ENCODE peak calls at places on chromosomes 16 and 17, in ten cellular contexts. One of them, this sample, is unnamed.

GRCh38 chr16:86232496-86232895 is 277.8 kb upstream of the FOXF1 start:
- DNase-seq in retina: no peak
- DNase-seq in effector CD8-positive, alpha-beta T cell: no peak
- DNase-seq in activated T-cell treated with anti-CD3 and anti-CD28 coated beads for 24 hours: no peak
- DNase-seq in foreskin fibroblast: no peak
- DNase-seq in central memory CD8-positive, alpha-beta T cell: no peak
- DNase-seq in activated CD8-positive, alpha-beta T cell treated with anti-CD3 and anti-CD28 coated beads for 36 hours: no peak
- DNase-seq in ELR: no peak
- DNase-seq in stimulated activated CD4-positive, alpha-beta T cell treated with anti-CD3 and anti-CD28 coated beads, Interleukin-1b, Interleukin-23, amount 100 ng/mL, for 1 hour: no peak
- DNase-seq in neural crest cell: no peak
- DNase-seq in this sample: no peak

GRCh38 chr16:11619327-11619851 is 32.7 kb upstream of the LITAF start:
- DNase-seq in effector CD8-positive, alpha-beta T cell: no peak
- DNase-seq in stimulated activated CD4-positive, alpha-beta T cell treated with anti-CD3 and anti-CD28 coated beads, Interleukin-1b, Interleukin-23, amount 100 ng/mL, for 1 hour: no peak
- DNase-seq in central memory CD8-positive, alpha-beta T cell: peak; percentile 25
- DNase-seq in activated CD8-positive, alpha-beta T cell treated with anti-CD3 and anti-CD28 coated beads for 36 hours: peak; percentile 57
- DNase-seq in ELR: no peak
- DNase-seq in foreskin fibroblast: no peak
- DNase-seq in activated T-cell treated with anti-CD3 and anti-CD28 coated beads for 24 hours: no peak
- DNase-seq in neural crest cell: no peak
- DNase-seq in retina: no peak
- DNase-seq in this sample: no peak

GRCh38 chr16:56423584-56424403 is 1.6 kb downstream of the AMFR start:
- DNase-seq in central memory CD8-positive, alpha-beta T cell: no peak
- DNase-seq in stimulated activated CD4-positive, alpha-beta T cell treated with anti-CD3 and anti-CD28 coated beads, Interleukin-1b, Interleukin-23, amount 100 ng/mL, for 1 hour: no peak
- DNase-seq in retina: peak; percentile 3
- DNase-seq in ELR: peak; percentile 20
- DNase-seq in neural crest cell: no peak
- DNase-seq in activated T-cell treated with anti-CD3 and anti-CD28 coated beads for 24 hours: no peak
- DNase-seq in activated CD8-positive, alpha-beta T cell treated with anti-CD3 and anti-CD28 coated beads for 36 hours: no peak
- DNase-seq in effector CD8-positive, alpha-beta T cell: no peak
- DNase-seq in foreskin fibroblast: no peak
- DNase-seq in this sample: no peak

GRCh38 chr16:75279277-75279676 is 27.9 kb upstream of the BCAR1 start:
- DNase-seq in stimulated activated CD4-positive, alpha-beta T cell treated with anti-CD3 and anti-CD28 coated beads, Interleukin-1b, Interleukin-23, amount 100 ng/mL, for 1 hour: no peak
- DNase-seq in neural crest cell: no peak
- DNase-seq in effector CD8-positive, alpha-beta T cell: no peak
- DNase-seq in activated CD8-positive, alpha-beta T cell treated with anti-CD3 and anti-CD28 coated beads for 36 hours: no peak
- DNase-seq in retina: no peak
- DNase-seq in activated T-cell treated with anti-CD3 and anti-CD28 coated beads for 24 hours: no peak
- DNase-seq in ELR: peak; percentile 24
- DNase-seq in foreskin fibroblast: peak; percentile 50
- DNase-seq in central memory CD8-positive, alpha-beta T cell: no peak
- DNase-seq in this sample: no peak

GRCh38 chr16:80792031-80792430 is 12.4 kb downstream of the CDYL2 start:
- DNase-seq in activated T-cell treated with anti-CD3 and anti-CD28 coated beads for 24 hours: no peak
- DNase-seq in retina: no peak
- DNase-seq in activated CD8-positive, alpha-beta T cell treated with anti-CD3 and anti-CD28 coated beads for 36 hours: no peak
- DNase-seq in neural crest cell: no peak
- DNase-seq in foreskin fibroblast: peak; percentile 27
- DNase-seq in effector CD8-positive, alpha-beta T cell: no peak
- DNase-seq in ELR: no peak
- DNase-seq in central memory CD8-positive, alpha-beta T cell: no peak
- DNase-seq in stimulated activated CD4-positive, alpha-beta T cell treated with anti-CD3 and anti-CD28 coated beads, Interleukin-1b, Interleukin-23, amount 100 ng/mL, for 1 hour: no peak
- DNase-seq in this sample: no peak

GRCh38 chr16:56013962-56014552 is 138.9 kb upstream of the CES5A start:
- DNase-seq in activated T-cell treated with anti-CD3 and anti-CD28 coated beads for 24 hours: no peak
- DNase-seq in retina: peak; percentile 48
- DNase-seq in stimulated activated CD4-positive, alpha-beta T cell treated with anti-CD3 and anti-CD28 coated beads, Interleukin-1b, Interleukin-23, amount 100 ng/mL, for 1 hour: no peak
- DNase-seq in central memory CD8-positive, alpha-beta T cell: no peak
- DNase-seq in neural crest cell: peak; percentile 68
- DNase-seq in foreskin fibroblast: peak; percentile 1
- DNase-seq in activated CD8-positive, alpha-beta T cell treated with anti-CD3 and anti-CD28 coated beads for 36 hours: peak; percentile 66
- DNase-seq in effector CD8-positive, alpha-beta T cell: no peak
- DNase-seq in ELR: peak; percentile 45
- DNase-seq in this sample: peak; percentile 0

GRCh38 chr16:50434872-50435478 is 66.2 kb upstream of the BRD7 start:
- DNase-seq in retina: no peak
- DNase-seq in central memory CD8-positive, alpha-beta T cell: no peak
- DNase-seq in activated T-cell treated with anti-CD3 and anti-CD28 coated beads for 24 hours: no peak
- DNase-seq in ELR: no peak
- DNase-seq in neural crest cell: no peak
- DNase-seq in effector CD8-positive, alpha-beta T cell: no peak
- DNase-seq in activated CD8-positive, alpha-beta T cell treated with anti-CD3 and anti-CD28 coated beads for 36 hours: no peak
- DNase-seq in foreskin fibroblast: no peak
- DNase-seq in stimulated activated CD4-positive, alpha-beta T cell treated with anti-CD3 and anti-CD28 coated beads, Interleukin-1b, Interleukin-23, amount 100 ng/mL, for 1 hour: no peak
- DNase-seq in this sample: no peak

GRCh38 chr17:79519152-79519523 is 91.7 kb downstream of the RBFOX3 start:
- DNase-seq in ELR: no peak
- DNase-seq in activated T-cell treated with anti-CD3 and anti-CD28 coated beads for 24 hours: no peak
- DNase-seq in foreskin fibroblast: no peak
- DNase-seq in activated CD8-positive, alpha-beta T cell treated with anti-CD3 and anti-CD28 coated beads for 36 hours: no peak
- DNase-seq in effector CD8-positive, alpha-beta T cell: no peak
- DNase-seq in stimulated activated CD4-positive, alpha-beta T cell treated with anti-CD3 and anti-CD28 coated beads, Interleukin-1b, Interleukin-23, amount 100 ng/mL, for 1 hour: no peak
- DNase-seq in neural crest cell: no peak
- DNase-seq in central memory CD8-positive, alpha-beta T cell: no peak
- DNase-seq in retina: no peak
- DNase-seq in this sample: no peak

GRCh38 chr17:18141210-18141803 is 32.8 kb downstream of the MYO15A start:
- DNase-seq in effector CD8-positive, alpha-beta T cell: no peak
- DNase-seq in activated T-cell treated with anti-CD3 and anti-CD28 coated beads for 24 hours: peak; percentile 25
- DNase-seq in central memory CD8-positive, alpha-beta T cell: no peak
- DNase-seq in ELR: peak; percentile 76
- DNase-seq in stimulated activated CD4-positive, alpha-beta T cell treated with anti-CD3 and anti-CD28 coated beads, Interleukin-1b, Interleukin-23, amount 100 ng/mL, for 1 hour: no peak
- DNase-seq in foreskin fibroblast: peak; percentile 78
- DNase-seq in retina: peak; percentile 57
- DNase-seq in activated CD8-positive, alpha-beta T cell treated with anti-CD3 and anti-CD28 coated beads for 36 hours: peak; percentile 66
- DNase-seq in neural crest cell: peak; percentile 52
- DNase-seq in this sample: no peak

GRCh38 chr17:74415608-74416396 is 16.1 kb upstream of the GPRC5C start:
- DNase-seq in activated CD8-positive, alpha-beta T cell treated with anti-CD3 and anti-CD28 coated beads for 36 hours: no peak
- DNase-seq in ELR: no peak
- DNase-seq in central memory CD8-positive, alpha-beta T cell: no peak
- DNase-seq in foreskin fibroblast: no peak
- DNase-seq in retina: no peak
- DNase-seq in stimulated activated CD4-positive, alpha-beta T cell treated with anti-CD3 and anti-CD28 coated beads, Interleukin-1b, Interleukin-23, amount 100 ng/mL, for 1 hour: no peak
- DNase-seq in neural crest cell: no peak
- DNase-seq in effector CD8-positive, alpha-beta T cell: no peak
- DNase-seq in activated T-cell treated with anti-CD3 and anti-CD28 coated beads for 24 hours: no peak
- DNase-seq in this sample: no peak

GRCh38 chr16:13643412-13643811 is 276.5 kb upstream of the ERCC4 start:
- DNase-seq in effector CD8-positive, alpha-beta T cell: no peak
- DNase-seq in stimulated activated CD4-positive, alpha-beta T cell treated with anti-CD3 and anti-CD28 coated beads, Interleukin-1b, Interleukin-23, amount 100 ng/mL, for 1 hour: no peak
- DNase-seq in neural crest cell: no peak
- DNase-seq in activated CD8-positive, alpha-beta T cell treated with anti-CD3 and anti-CD28 coated beads for 36 hours: no peak
- DNase-seq in activated T-cell treated with anti-CD3 and anti-CD28 coated beads for 24 hours: no peak
- DNase-seq in foreskin fibroblast: no peak
- DNase-seq in retina: no peak
- DNase-seq in ELR: no peak
- DNase-seq in central memory CD8-positive, alpha-beta T cell: no peak
- DNase-seq in this sample: no peak

GRCh38 chr17:68453991-68454665 is 3.2 kb downstream of the WIPI1 start:
- DNase-seq in central memory CD8-positive, alpha-beta T cell: no peak
- DNase-seq in stimulated activated CD4-positive, alpha-beta T cell treated with anti-CD3 and anti-CD28 coated beads, Interleukin-1b, Interleukin-23, amount 100 ng/mL, for 1 hour: no peak
- DNase-seq in activated T-cell treated with anti-CD3 and anti-CD28 coated beads for 24 hours: no peak
- DNase-seq in effector CD8-positive, alpha-beta T cell: no peak
- DNase-seq in retina: no peak
- DNase-seq in neural crest cell: no peak
- DNase-seq in foreskin fibroblast: no peak
- DNase-seq in activated CD8-positive, alpha-beta T cell treated with anti-CD3 and anti-CD28 coated beads for 36 hours: no peak
- DNase-seq in ELR: no peak
- DNase-seq in this sample: no peak

GRCh38 chr17:82435103-82435502 is 15.4 kb downstream of the CYBC1 start:
- DNase-seq in activated CD8-positive, alpha-beta T cell treated with anti-CD3 and anti-CD28 coated beads for 36 hours: no peak
- DNase-seq in effector CD8-positive, alpha-beta T cell: no peak
- DNase-seq in retina: no peak
- DNase-seq in activated T-cell treated with anti-CD3 and anti-CD28 coated beads for 24 hours: no peak
- DNase-seq in stimulated activated CD4-positive, alpha-beta T cell treated with anti-CD3 and anti-CD28 coated beads, Interleukin-1b, Interleukin-23, amount 100 ng/mL, for 1 hour: no peak
- DNase-seq in ELR: peak; percentile 60
- DNase-seq in central memory CD8-positive, alpha-beta T cell: no peak
- DNase-seq in neural crest cell: no peak
- DNase-seq in foreskin fibroblast: no peak
- DNase-seq in this sample: no peak

GRCh38 chr17:74904687-74905409 is 11.4 kb upstream of the FADS6 start:
- DNase-seq in ELR: no peak
- DNase-seq in neural crest cell: no peak
- DNase-seq in central memory CD8-positive, alpha-beta T cell: no peak
- DNase-seq in activated T-cell treated with anti-CD3 and anti-CD28 coated beads for 24 hours: no peak
- DNase-seq in activated CD8-positive, alpha-beta T cell treated with anti-CD3 and anti-CD28 coated beads for 36 hours: peak; percentile 7
- DNase-seq in effector CD8-positive, alpha-beta T cell: no peak
- DNase-seq in foreskin fibroblast: no peak
- DNase-seq in stimulated activated CD4-positive, alpha-beta T cell treated with anti-CD3 and anti-CD28 coated beads, Interleukin-1b, Interleukin-23, amount 100 ng/mL, for 1 hour: no peak
- DNase-seq in retina: no peak
- DNase-seq in this sample: no peak

GRCh38 chr16:17313085-17313611 is 157.6 kb downstream of the XYLT1 start:
- DNase-seq in activated CD8-positive, alpha-beta T cell treated with anti-CD3 and anti-CD28 coated beads for 36 hours: no peak
- DNase-seq in effector CD8-positive, alpha-beta T cell: no peak
- DNase-seq in retina: no peak
- DNase-seq in ELR: no peak
- DNase-seq in neural crest cell: no peak
- DNase-seq in foreskin fibroblast: peak; percentile 43
- DNase-seq in stimulated activated CD4-positive, alpha-beta T cell treated with anti-CD3 and anti-CD28 coated beads, Interleukin-1b, Interleukin-23, amount 100 ng/mL, for 1 hour: no peak
- DNase-seq in central memory CD8-positive, alpha-beta T cell: no peak
- DNase-seq in activated T-cell treated with anti-CD3 and anti-CD28 coated beads for 24 hours: no peak
- DNase-seq in this sample: no peak

GRCh38 chr17:29590261-29590978 is 972 bp upstream of the GIT1 start:
- DNase-seq in central memory CD8-positive, alpha-beta T cell: no peak
- DNase-seq in stimulated activated CD4-positive, alpha-beta T cell treated with anti-CD3 and anti-CD28 coated beads, Interleukin-1b, Interleukin-23, amount 100 ng/mL, for 1 hour: no peak
- DNase-seq in activated T-cell treated with anti-CD3 and anti-CD28 coated beads for 24 hours: no peak
- DNase-seq in neural crest cell: no peak
- DNase-seq in effector CD8-positive, alpha-beta T cell: no peak
- DNase-seq in foreskin fibroblast: peak; percentile 82
- DNase-seq in retina: peak; percentile 56
- DNase-seq in ELR: peak; percentile 82
- DNase-seq in activated CD8-positive, alpha-beta T cell treated with anti-CD3 and anti-CD28 coated beads for 36 hours: peak; percentile 59
- DNase-seq in this sample: no peak

GRCh38 chr16:46932802-46933201 is 40.7 kb downstream of the DNAJA2 start:
- DNase-seq in foreskin fibroblast: no peak
- DNase-seq in neural crest cell: no peak
- DNase-seq in effector CD8-positive, alpha-beta T cell: no peak
- DNase-seq in ELR: no peak
- DNase-seq in retina: no peak
- DNase-seq in activated CD8-positive, alpha-beta T cell treated with anti-CD3 and anti-CD28 coated beads for 36 hours: no peak
- DNase-seq in central memory CD8-positive, alpha-beta T cell: no peak
- DNase-seq in stimulated activated CD4-positive, alpha-beta T cell treated with anti-CD3 and anti-CD28 coated beads, Interleukin-1b, Interleukin-23, amount 100 ng/mL, for 1 hour: no peak
- DNase-seq in activated T-cell treated with anti-CD3 and anti-CD28 coated beads for 24 hours: no peak
- DNase-seq in this sample: no peak

GRCh38 chr16:22232277-22233049 is 26.4 kb downstream of the EEF2K start:
- DNase-seq in retina: no peak
- DNase-seq in foreskin fibroblast: peak; percentile 29
- DNase-seq in effector CD8-positive, alpha-beta T cell: no peak
- DNase-seq in central memory CD8-positive, alpha-beta T cell: no peak
- DNase-seq in activated CD8-positive, alpha-beta T cell treated with anti-CD3 and anti-CD28 coated beads for 36 hours: peak; percentile 73
- DNase-seq in activated T-cell treated with anti-CD3 and anti-CD28 coated beads for 24 hours: no peak
- DNase-seq in stimulated activated CD4-positive, alpha-beta T cell treated with anti-CD3 and anti-CD28 coated beads, Interleukin-1b, Interleukin-23, amount 100 ng/mL, for 1 hour: no peak
- DNase-seq in neural crest cell: no peak
- DNase-seq in ELR: peak; percentile 62
- DNase-seq in this sample: no peak

GRCh38 chr17:59287452-59287851 is 44.0 kb upstream of the YPEL2 start:
- DNase-seq in neural crest cell: no peak
- DNase-seq in central memory CD8-positive, alpha-beta T cell: no peak
- DNase-seq in activated T-cell treated with anti-CD3 and anti-CD28 coated beads for 24 hours: no peak
- DNase-seq in foreskin fibroblast: peak; percentile 54
- DNase-seq in activated CD8-positive, alpha-beta T cell treated with anti-CD3 and anti-CD28 coated beads for 36 hours: no peak
- DNase-seq in ELR: peak; percentile 75
- DNase-seq in retina: no peak
- DNase-seq in stimulated activated CD4-positive, alpha-beta T cell treated with anti-CD3 and anti-CD28 coated beads, Interleukin-1b, Interleukin-23, amount 100 ng/mL, for 1 hour: no peak
- DNase-seq in effector CD8-positive, alpha-beta T cell: no peak
- DNase-seq in this sample: peak; percentile 34

GRCh38 chr17:60077672-60078519 is 825 bp downstream of the HEATR6 start:
- DNase-seq in activated T-cell treated with anti-CD3 and anti-CD28 coated beads for 24 hours: peak; percentile 51
- DNase-seq in stimulated activated CD4-positive, alpha-beta T cell treated with anti-CD3 and anti-CD28 coated beads, Interleukin-1b, Interleukin-23, amount 100 ng/mL, for 1 hour: no peak
- DNase-seq in ELR: no peak
- DNase-seq in neural crest cell: no peak
- DNase-seq in retina: peak; percentile 10
- DNase-seq in effector CD8-positive, alpha-beta T cell: no peak
- DNase-seq in central memory CD8-positive, alpha-beta T cell: peak; percentile 12
- DNase-seq in foreskin fibroblast: peak; percentile 61
- DNase-seq in activated CD8-positive, alpha-beta T cell treated with anti-CD3 and anti-CD28 coated beads for 36 hours: peak; percentile 80
- DNase-seq in this sample: no peak

This sample was measured in stromal cell of bone marrow.